ENCODE peak calls at places on chromosomes 12 and 14, in seven cellular contexts. N is Caco-2, R is heart right ventricle, W is uterus, D is OCI-LY7, H is tibial nerve, A is foreskin fibroblast. P is an unnamed sample.
A peak's percentile ranks its signal among the peaks of the same experiment; 100 is the strongest.

GRCh38 chr12:21665816-21666215 is 8.2 kb upstream of the LDHB start:
- DNase-seq in H (no peak), D (no peak), N (no peak), W (no peak), R (no peak), A (no peak), P (no peak)

GRCh38 chr12:108128221-108129016 is 669 bp upstream of the WSCD2 start:
- DNase-seq in N (no peak), D (no peak), A (no peak), R (no peak), H (no peak), W (no peak), P (no peak)

GRCh38 chr12:49549735-49550710 is 11.2 kb downstream of the KCNH3 start:
- DNase-seq in D (peak; percentile 32), A (no peak), W (no peak), N (no peak), H (no peak), R (no peak), P (no peak)

GRCh38 chr14:67533754-67534085 is 630 bp downstream of the PLEKHH1 start:
- DNase-seq in A (no peak), R (no peak), H (no peak), N (no peak), D (no peak), W (no peak), P (no peak)

GRCh38 chr12:25957898-25958253 is 606 bp upstream of the RASSF8 start:
- DNase-seq in D (no peak), R (no peak), N (no peak), W (peak; percentile 42), A (peak; percentile 89), H (peak; percentile 32), P (peak; percentile 89)

GRCh38 chr12:57146925-57147640 is at the start of gene LRP1-AS:
- DNase-seq in D (no peak), N (peak; percentile 94), W (no peak), A (no peak), H (no peak), R (no peak), P (no peak)

GRCh38 chr14:49865431-49865859 is 12.9 kb upstream of the NEMF start:
- DNase-seq in D (peak; percentile 83), N (peak; percentile 72), R (peak; percentile 67), W (peak; percentile 77), A (peak; percentile 60), H (peak; percentile 91), P (peak; percentile 78)

GRCh38 chr14:58607571-58608317 is 30.0 kb upstream of the DACT1 start:
- DNase-seq in A (peak; percentile 24), W (no peak), H (no peak), R (no peak), N (no peak), D (no peak), P (peak; percentile 73)

GRCh38 chr12:79128956-79129355 is 264.4 kb downstream of the SYT1 start:
- DNase-seq in D (no peak), A (no peak), R (no peak), W (no peak), N (no peak), H (no peak), P (no peak)

GRCh38 chr14:68711551-68712437 is 81.1 kb downstream of the ZFP36L1 start:
- DNase-seq in W (no peak), R (no peak), A (no peak), D (no peak), H (no peak), N (no peak), P (no peak)

GRCh38 chr12:57039016-57039798 is 10.7 kb downstream of the MYO1A start:
- DNase-seq in D (no peak), A (no peak), N (no peak), R (no peak), W (no peak), H (no peak), P (no peak)

GRCh38 chr12:106133136-106134087 is 5.3 kb downstream of the NUAK1 start:
- DNase-seq in W (no peak), H (no peak), R (no peak), D (no peak), N (peak; percentile 67), A (no peak), P (no peak)

GRCh38 chr14:59358105-59358504 is 107.1 kb downstream of the GPR135 start:
- DNase-seq in A (peak; percentile 90), H (peak; percentile 36), D (no peak), W (no peak), N (no peak), R (peak; percentile 77), P (peak; percentile 95)

GRCh38 chr12:90978117-90978770 is 23.3 kb upstream of the CCER1 start:
- DNase-seq in N (no peak), R (peak; percentile 15), D (peak; percentile 26), A (peak; percentile 68), H (no peak), W (peak; percentile 21), P (peak; percentile 87)

GRCh38 chr12:96985515-96986362 is 78.7 kb downstream of the NEDD1 start:
- DNase-seq in D (peak; percentile 27), A (no peak), W (peak; percentile 18), H (no peak), R (no peak), N (no peak), P (no peak)

GRCh38 chr14:99524091-99524661 is 43.0 kb downstream of the CCNK start:
- DNase-seq in H (no peak), A (no peak), D (no peak), N (no peak), W (no peak), R (peak; percentile 52), P (peak; percentile 27)

GRCh38 chr12:109052097-109052414 is 320 bp upstream of the USP30 start:
- DNase-seq in D (no peak), H (no peak), A (no peak), R (no peak), W (no peak), N (no peak), P (no peak)

GRCh38 chr12:80441921-80442320 is 2.1 kb upstream of the PTPRQ start:
- DNase-seq in W (no peak), H (no peak), D (no peak), R (no peak), A (peak; percentile 39), N (no peak), P (peak; percentile 88)

GRCh38 chr12:85626031-85626781 is 210.0 kb downstream of the RASSF9 start:
- DNase-seq in H (no peak), W (no peak), N (no peak), A (peak; percentile 72), R (no peak), D (no peak), P (peak; percentile 89)

GRCh38 chr14:20164462-20164861 is 25.8 kb downstream of the OR4N5 start:
- DNase-seq in D (no peak), R (no peak), W (no peak), N (no peak), H (no peak), A (no peak), P (no peak)

GRCh38 chr12:49342914-49343731 is 3.6 kb upstream of the DNAJC22 start:
- DNase-seq in D (peak; percentile 54), W (no peak), H (no peak), R (no peak), A (no peak), N (no peak), P (no peak)

GRCh38 chr14:75182820-75183219 is 6.4 kb upstream of the TMED10 start:
- DNase-seq in D (no peak), W (no peak), A (peak; percentile 44), H (peak; percentile 48), N (peak; percentile 68), R (no peak), P (peak; percentile 87)

GRCh38 chr14:29028973-29029582 is 262.5 kb downstream of the FOXG1 start:
- DNase-seq in W (no peak), D (no peak), H (no peak), A (peak; percentile 25), R (no peak), N (peak; percentile 68), P (peak; percentile 13)

GRCh38 chr14:62445570-62445969 is 599.7 kb downstream of the KCNH5 start:
- DNase-seq in A (no peak), R (no peak), D (no peak), H (no peak), W (no peak), N (no peak), P (no peak)

GRCh38 chr14:53879022-53879686 is 77.5 kb downstream of the BMP4 start:
- DNase-seq in D (no peak), N (no peak), A (no peak), R (peak; percentile 37), W (no peak), H (no peak), P (no peak)

GRCh38 chr12:28536088-28536487 is 345.8 kb downstream of the CCDC91 start:
- DNase-seq in N (no peak), R (no peak), H (no peak), W (no peak), D (no peak), A (peak; percentile 66), P (peak; percentile 87)

GRCh38 chr14:34628681-34629135 is 1.2 kb downstream of the SNX6 start:
- DNase-seq in W (no peak), H (no peak), D (peak; percentile 6), R (peak; percentile 17), A (no peak), N (no peak), P (no peak)

GRCh38 chr12:6613776-6614512 is 6.8 kb upstream of the CHD4 start:
- DNase-seq in D (peak; percentile 42), N (peak; percentile 92), H (peak; percentile 86), R (peak; percentile 94), A (peak; percentile 98), W (peak; percentile 93), P (peak; percentile 99)
- TF ChIP-seq CTCF in D (peak; percentile 48), N (no peak), H (no peak), R (no peak), A (no peak), W (no peak), P (peak; percentile 12)

DNA sequence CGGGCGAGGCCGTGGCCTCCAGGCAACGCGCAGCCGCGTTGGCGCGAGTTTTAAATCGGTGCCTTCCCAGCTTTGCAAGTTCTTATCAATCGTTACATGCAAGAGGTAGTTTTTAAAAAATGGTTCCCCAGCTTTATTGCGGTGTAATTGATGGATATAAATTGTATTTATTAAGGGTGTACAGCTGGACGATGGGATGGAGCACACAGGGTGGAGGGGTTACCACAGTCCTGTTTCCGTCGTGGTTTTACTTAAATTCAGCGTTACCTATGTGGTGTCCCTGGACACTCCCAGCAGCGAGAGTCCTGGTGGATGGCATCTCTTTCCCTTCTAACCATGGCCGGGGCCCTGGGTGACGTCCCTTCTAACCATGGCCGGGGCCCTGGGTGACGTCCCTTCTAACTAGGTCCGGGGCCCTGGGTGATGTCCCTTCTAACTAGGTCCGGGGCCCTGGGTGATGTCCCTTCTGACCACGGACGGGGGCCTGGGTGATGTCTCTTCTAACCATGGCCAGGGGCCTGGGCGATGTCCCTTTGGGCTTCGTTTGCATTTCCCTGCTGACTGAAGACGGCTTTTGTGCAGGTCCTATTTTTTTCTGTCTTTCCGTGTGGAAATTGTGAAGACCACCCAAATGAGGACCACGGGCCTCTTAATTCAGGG is 97.9 kb downstream of the TNFAIP2 start:
- DNase-seq in A (no peak), H (no peak), W (no peak), R (no peak), N (no peak), D (no peak), P (peak; percentile 8)
- H3K4me3 ChIP-seq in A (peak overlapping the region; percentile 11), H (peak overlapping the region; percentile 22), W (peak overlapping the region; percentile 36), R (peak overlapping the region; percentile 30), N (no peak overlapping the region), D (no peak overlapping the region), P (peak overlapping the region; percentile 39)

GRCh38 chr14:23895480-23895879 is 58.1 kb upstream of the DHRS4 start:
- DNase-seq in N (no peak), R (no peak), H (no peak), A (no peak), W (no peak), D (peak; percentile 4), P (peak; percentile 52)
- TF ChIP-seq CTCF in N (no peak), R (no peak), H (no peak), A (no peak), W (no peak), D (peak; percentile 55), P (peak; percentile 42)

GRCh38 chr12:116837082-116837481 is 44.2 kb downstream of the HRK start:
- DNase-seq in A (no peak), R (no peak), W (no peak), H (no peak), N (no peak), D (no peak), P (no peak)
- H3K4me3 ChIP-seq in A (no peak overlapping the region), R (no peak overlapping the region), W (no peak overlapping the region), H (no peak overlapping the region), N (no peak overlapping the region), D (no peak overlapping the region), P (no peak overlapping the region)

P was measured in fibroblast of the aortic adventitia.